ENCODE peak calls at places on chromosomes 4 and X, in seven cellular contexts. S, L, N, K, W, V and H are unnamed samples.

GRCh38 chr4:151436093-151436518 is 27.1 kb downstream of the FHIP1A start:
- DNase-seq in K (no peak), V (no peak), W (no peak), L (peak), S (no peak), N (no peak), H (no peak)

GRCh38 chr4:6668391-6668790 is 25.3 kb upstream of the S100P start:
- DNase-seq in N (no peak), K (peak), L (peak), V (peak), S (no peak), W (no peak), H (no peak)

GRCh38 chr4:98794565-98795205 is 134.2 kb downstream of the EIF4E start:
- DNase-seq in K (peak), W (no peak), L (peak), N (no peak), S (no peak), V (peak), H (no peak)

GRCh38 chr4:3463556-3464348 is 646 bp downstream of the DOK7 start:
- DNase-seq in S (no peak), N (no peak), W (no peak), V (no peak), K (no peak), L (no peak), H (no peak)

GRCh38 chr4:119014658-119015057 is 121.0 kb upstream of the MYOZ2 start:
- DNase-seq in N (no peak), S (no peak), W (no peak), L (no peak), K (no peak), V (no peak), H (no peak)

GRCh38 chr4:40763228-40763716 is 13.5 kb downstream of the NSUN7 start:
- DNase-seq in W (no peak), V (peak), L (peak), K (peak), S (no peak), N (no peak), H (no peak)

GRCh38 chrX:7330551-7330950 is 182.6 kb upstream of the PUDP start:
- DNase-seq in W (no peak), N (no peak), K (no peak), L (peak), V (peak), S (no peak), H (no peak)

GRCh38 chr4:5865896-5866599 is 26.8 kb downstream of the CRMP1 start:
- DNase-seq in N (no peak), K (no peak), W (no peak), L (peak), S (no peak), V (no peak), H (peak)

GRCh38 chr4:143395054-143395453 is 58.4 kb downstream of the GAB1 start:
- DNase-seq in V (no peak), S (no peak), K (no peak), N (no peak), L (no peak), W (no peak), H (no peak)

GRCh38 chr4:87679449-87680169 is 29.5 kb downstream of the DMP1 start:
- DNase-seq in S (no peak), L (peak), N (no peak), W (peak), K (peak), V (peak), H (peak)

GRCh38 chr4:52984469-52984868 is 122.4 kb downstream of the RASL11B start:
- DNase-seq in S (no peak), V (peak), K (no peak), N (no peak), W (no peak), L (peak), H (no peak)

GRCh38 chr4:114249561-114250356 is 270.3 kb upstream of the ARSJ start:
- DNase-seq in S (no peak), W (no peak), L (peak), V (no peak), K (no peak), N (no peak), H (no peak)

GRCh38 chr4:154467886-154468285 is 23.7 kb downstream of the DCHS2 start:
- DNase-seq in K (no peak), W (no peak), L (peak), S (no peak), N (no peak), V (peak), H (no peak)

GRCh38 chr4:15117270-15117946 is 115.1 kb downstream of the CPEB2 start:
- DNase-seq in K (no peak), L (peak), N (no peak), S (no peak), V (no peak), W (no peak), H (peak)

GRCh38 chr4:175927121-175927520 is 115.1 kb upstream of the GPM6A start:
- DNase-seq in S (no peak), V (no peak), N (no peak), L (peak), K (no peak), W (no peak), H (no peak)

GRCh38 chr4:145939241-145939640 is 618 bp upstream of the ZNF827 start:
- DNase-seq in W (no peak), K (no peak), N (no peak), S (no peak), V (peak), L (peak), H (no peak)

GRCh38 chr4:105679186-105679585 is 29.3 kb downstream of the INTS12 start:
- DNase-seq in N (no peak), W (no peak), V (peak), L (no peak), K (no peak), S (peak), H (no peak)

GRCh38 chr4:16264798-16265197 is 38.5 kb upstream of the TAPT1 start:
- DNase-seq in K (no peak), L (peak), S (no peak), V (peak), W (no peak), N (no peak), H (no peak)

GRCh38 chrX:72001471-72001870 is 90.8 kb downstream of the NHSL2 start:
- DNase-seq in K (no peak), S (no peak), W (no peak), L (no peak), V (no peak), N (no peak), H (no peak)

GRCh38 chrX:95058815-95059214 is 1384.8 kb downstream of the FAM133A start:
- DNase-seq in L (peak), W (no peak), K (peak), N (no peak), V (peak), S (no peak), H (no peak)

GRCh38 chr4:5780831-5781480 is 70.0 kb downstream of the EVC start:
- DNase-seq in N (no peak), L (peak), V (peak), S (no peak), W (no peak), K (no peak), H (no peak)

GRCh38 chr4:137998666-137999429 is 243.3 kb downstream of the SLC7A11 start:
- DNase-seq in W (no peak), K (no peak), L (peak), S (no peak), N (no peak), V (peak), H (no peak)

GRCh38 chrX:74613350-74614192 is 853 bp downstream of the RLIM start:
- DNase-seq in K (no peak), W (no peak), N (peak), S (peak), V (peak), L (peak), H (peak)

GRCh38 chrX:85004255-85004654 is 578 bp downstream of the APOOL start:
- DNase-seq in N (no peak), K (no peak), S (no peak), V (peak), L (peak), W (no peak), H (no peak)

GRCh38 chr4:85741921-85742591 is 267.1 kb downstream of the ARHGAP24 start:
- DNase-seq in K (no peak), W (no peak), N (no peak), V (no peak), S (no peak), L (no peak), H (no peak)

GRCh38 chrX:104972737-104973136 is 247.8 kb downstream of the TEX13A start:
- DNase-seq in S (no peak), K (no peak), L (no peak), N (no peak), V (peak), W (no peak), H (no peak)

GRCh38 chrX:79082886-79083285 is 61.6 kb upstream of the GPR174 start:
- DNase-seq in L (no peak), K (no peak), W (no peak), S (no peak), N (no peak), V (no peak), H (no peak)

GRCh38 chrX:153537526-153538295 is 20.3 kb downstream of the ATP2B3 start:
- DNase-seq in V (no peak), L (no peak), S (no peak), K (no peak), W (no peak), N (no peak), H (no peak)

GRCh38 chr4:57580710-57581109 is 470.5 kb upstream of the IGFBP7 start:
- DNase-seq in S (no peak), V (no peak), L (no peak), N (no peak), K (no peak), W (no peak), H (no peak)

GRCh38 chr4:28269426-28269825 is 1408.8 kb downstream of the STIM2 start:
- DNase-seq in K (no peak), L (no peak), S (no peak), N (no peak), W (no peak), V (no peak), H (no peak)

GRCh38 chrX:132031867-132032266 is 8.8 kb downstream of the STK26 start:
- DNase-seq in W (no peak), V (no peak), L (no peak), K (no peak), N (no peak), S (no peak), H (no peak)

GRCh38 chr4:108540536-108540935 is 79.8 kb upstream of the RPL34 start:
- DNase-seq in N (no peak), V (no peak), L (no peak), W (no peak), K (peak), S (no peak), H (no peak)